ENCODE peak calls at places on chromosomes 1 and 21, in six cellular contexts. L, S, G, W, A and Y are unnamed samples.

GRCh38 chr1:115320368-115320767 is 17.7 kb downstream of the NGF start:
- DNase-seq in L (no peak), S (no peak), G (no peak), W (peak; percentile 59), A (no peak), Y (no peak)

GRCh38 chr1:200708769-200709168 is 29.9 kb upstream of the CAMSAP2 start:
- DNase-seq in L (no peak), S (peak; percentile 60), G (no peak), W (peak; percentile 77), A (no peak), Y (peak; percentile 53)

GRCh38 chr1:183600136-183600535 is 9.9 kb upstream of the NCF2 start:
- DNase-seq in L (no peak), S (peak; percentile 92), G (peak; percentile 61), W (no peak), A (no peak), Y (no peak)

GRCh38 chr21:16532841-16533240 is 803.1 kb downstream of the USP25 start:
- DNase-seq in L (no peak), S (peak; percentile 43), G (no peak), W (no peak), A (no peak), Y (no peak)

GRCh38 chr1:182389619-182390047 is 2.0 kb downstream of the GLUL start:
- DNase-seq in L (no peak), S (no peak), G (peak; percentile 16), W (no peak), A (no peak), Y (no peak)

GRCh38 chr1:31159323-31159722 is 80.4 kb downstream of the NKAIN1 start:
- DNase-seq in L (no peak), S (no peak), G (no peak), W (no peak), A (no peak), Y (no peak)

GRCh38 chr1:112298558-112298957 is 97.5 kb upstream of the CTTNBP2NL start:
- DNase-seq in L (peak; percentile 26), S (peak; percentile 42), G (peak; percentile 48), W (peak; percentile 42), A (peak; percentile 47), Y (peak; percentile 82)

GRCh38 chr1:27569506-27570382 is 34.2 kb downstream of the AHDC1 start:
- DNase-seq in L (peak; percentile 72), S (no peak), G (no peak), W (no peak), A (no peak), Y (peak; percentile 44)

GRCh38 chr1:210626341-210626740 is 297.6 kb downstream of the HHAT start:
- DNase-seq in L (no peak), S (no peak), G (no peak), W (no peak), A (no peak), Y (no peak)

GRCh38 chr1:243264718-243265117 is 8.9 kb downstream of the SDCCAG8 start:
- DNase-seq in L (no peak), S (peak; percentile 91), G (peak; percentile 95), W (no peak), A (no peak), Y (peak; percentile 54)

GRCh38 chr21:35643176-35643575 is 417.1 kb downstream of the SETD4 start:
- DNase-seq in L (no peak), S (peak; percentile 39), G (no peak), W (no peak), A (no peak), Y (peak; percentile 37)

GRCh38 chr1:156122519-156123355 is 8.2 kb downstream of the LMNA start:
- DNase-seq in L (no peak), S (peak; percentile 92), G (peak; percentile 94), W (peak; percentile 76), A (no peak), Y (peak; percentile 56)

GRCh38 chr21:25733859-25734653 is 648 bp downstream of the ATP5PF start:
- DNase-seq in L (no peak), S (peak; percentile 35), G (peak; percentile 61), W (no peak), A (no peak), Y (peak; percentile 10)

GRCh38 chr1:168419746-168420145 is 124.1 kb downstream of the XCL2 start:
- DNase-seq in L (no peak), S (no peak), G (no peak), W (no peak), A (no peak), Y (peak; percentile 58)

GRCh38 chr1:221634606-221635005 is 107.3 kb downstream of the DUSP10 start:
- DNase-seq in L (no peak), S (peak; percentile 33), G (peak; percentile 65), W (no peak), A (no peak), Y (no peak)

GRCh38 chr1:178038372-178038771 is 55.5 kb upstream of the RASAL2 start:
- DNase-seq in L (no peak), S (no peak), G (no peak), W (no peak), A (no peak), Y (no peak)

GRCh38 chr1:228272331-228272791 is 64.5 kb downstream of the OBSCN start:
- DNase-seq in L (no peak), S (no peak), G (no peak), W (no peak), A (no peak), Y (no peak)

DNA sequence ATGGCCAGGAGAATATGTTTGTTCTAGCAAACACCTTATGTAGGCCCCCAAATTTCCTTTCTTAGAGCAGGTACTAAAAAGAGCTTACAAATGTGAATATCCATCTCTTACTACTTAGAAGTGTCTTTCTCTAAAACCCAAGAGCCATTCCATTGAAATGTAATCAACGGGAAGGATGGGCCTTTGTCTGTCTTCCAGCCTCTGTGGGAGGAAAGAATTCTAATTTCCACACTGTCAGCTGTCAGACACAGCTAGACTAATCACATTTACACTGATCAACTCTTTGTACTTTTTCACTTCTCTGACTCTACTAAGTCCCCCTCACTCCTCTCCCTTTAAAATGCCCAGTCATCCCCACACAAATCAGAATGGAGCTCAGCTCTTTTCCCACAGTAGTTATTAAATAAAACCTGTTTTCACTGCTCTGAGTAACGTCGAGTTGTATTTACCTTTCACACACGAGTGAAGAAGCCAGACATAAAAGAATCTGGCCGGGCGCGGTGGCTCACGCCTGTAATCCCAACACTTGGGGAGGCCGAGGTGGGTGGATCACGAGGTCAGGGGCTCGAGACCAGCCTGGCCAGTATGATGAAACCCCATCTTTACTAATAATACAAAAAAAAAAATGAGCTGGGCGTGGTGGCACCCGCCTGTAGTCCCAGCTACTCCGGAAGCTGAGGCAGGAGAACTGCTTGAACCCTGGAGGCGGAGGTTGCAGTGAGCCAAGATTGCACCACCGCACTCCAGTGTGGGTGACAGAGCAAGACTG is 13.4 kb downstream of the ZBTB8OS start:
- DNase-seq in L (peak; percentile 27), S (no peak), G (no peak), W (peak; percentile 69), A (no peak), Y (peak; percentile 10)
- H2BK120ac ChIP-seq in L (no peak overlapping the region), S (no peak overlapping the region), G (peak overlapping the region; percentile 8), W (peak overlapping the region; percentile 62), A (no peak overlapping the region), Y (no peak overlapping the region)

GRCh38 chr1:9128520-9129371 is at the start of gene GPR157:
- DNase-seq in L (peak; percentile 83), S (peak; percentile 61), G (peak; percentile 74), W (peak; percentile 75), A (peak; percentile 33), Y (peak; percentile 73)

GRCh38 chr1:9129391-9130041 is 614 bp upstream of the GPR157 start:
- DNase-seq in L (peak; percentile 86), S (no peak), G (peak; percentile 66), W (peak; percentile 83), A (peak; percentile 75), Y (peak; percentile 92)

GRCh38 chr1:9128161-9128519 is 762 bp downstream of the GPR157 start:
- DNase-seq in L (no peak), S (no peak), G (peak; percentile 29), W (no peak), A (no peak), Y (no peak)

GRCh38 chr1:9126511-9126910 is 2.4 kb downstream of the GPR157 start:
- DNase-seq in L (no peak), S (no peak), G (no peak), W (peak; percentile 26), A (no peak), Y (no peak)

DNA sequence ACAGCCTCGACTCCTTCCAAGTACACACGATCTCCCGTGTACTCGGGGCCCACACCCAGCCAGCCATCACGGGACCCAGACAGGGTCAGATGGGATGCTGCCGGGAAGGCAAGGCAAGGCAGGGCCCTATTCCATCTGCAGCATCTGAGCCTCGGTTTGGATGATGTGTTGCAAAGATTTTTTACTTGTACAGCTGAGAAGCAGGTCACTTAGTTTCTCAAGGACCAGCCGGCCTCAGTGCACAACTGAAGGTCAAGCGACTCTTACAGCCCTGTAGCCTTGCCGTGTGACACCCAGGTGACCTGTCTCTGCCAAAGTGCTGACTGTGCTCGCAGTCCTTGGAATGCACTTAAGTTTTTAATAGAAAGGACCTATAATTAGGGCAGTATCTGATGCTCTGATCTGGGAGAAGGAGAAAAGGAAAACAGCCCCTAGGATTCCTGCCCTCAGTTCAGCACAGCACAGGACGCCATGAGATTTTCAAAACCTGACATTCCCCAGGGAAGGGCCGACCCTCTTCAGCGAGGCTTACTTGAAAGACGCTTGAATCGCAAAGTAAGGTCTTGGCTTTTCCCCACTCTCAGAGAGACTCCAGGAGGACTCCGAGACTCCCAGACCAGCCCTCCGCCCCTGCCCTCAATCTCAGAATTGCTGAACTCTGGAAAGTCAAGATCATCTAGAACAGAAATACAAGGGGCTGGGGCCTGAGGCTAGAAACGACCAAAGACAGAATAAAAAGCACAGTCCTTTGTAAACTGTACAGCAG is 1.3 kb downstream of the GPR157 start:
- DNase-seq in L (no peak), S (no peak), G (no peak), W (peak; percentile 23), A (no peak), Y (no peak)
- H3K4me3 ChIP-seq in L (no peak overlapping the region), S (peak overlapping the region; percentile 85), G (peak overlapping the region; percentile 83), W (no peak overlapping the region), A (no peak overlapping the region), Y (no peak overlapping the region)

DNA sequence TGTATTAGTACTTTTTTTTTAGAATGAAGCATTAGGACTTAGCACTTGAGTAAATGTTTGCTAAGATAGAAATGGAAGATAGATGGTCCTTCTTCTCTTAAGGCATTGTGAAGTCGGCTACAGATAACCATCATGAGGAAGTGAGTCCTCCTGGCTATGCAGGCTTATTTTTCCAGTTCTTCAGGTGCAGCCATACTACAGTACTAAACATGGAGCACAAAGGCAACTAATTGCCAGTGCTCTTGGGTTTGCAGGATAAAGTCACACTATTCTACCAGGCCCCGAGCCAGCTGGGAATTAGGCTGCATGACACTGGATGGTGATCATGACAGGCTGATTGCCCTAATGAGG is 197.3 kb upstream of the SGIP1 start:
- DNase-seq in L (no peak), S (no peak), G (no peak), W (no peak), A (no peak), Y (no peak)
- H2BK5ac ChIP-seq in L (no peak overlapping the region), S (no peak overlapping the region), G (no peak overlapping the region), W (no peak overlapping the region), A (no peak overlapping the region), Y (no peak overlapping the region)

GRCh38 chr1:169528214-169529067 is 42.7 kb upstream of the SLC19A2 start:
- DNase-seq in L (no peak), S (no peak), G (no peak), W (no peak), A (no peak), Y (peak; percentile 29)

GRCh38 chr1:169527461-169528213 is 41.9 kb upstream of the SLC19A2 start:
- DNase-seq in L (no peak), S (peak; percentile 12), G (peak; percentile 36), W (no peak), A (no peak), Y (peak; percentile 18)

GRCh38 chr1:169526120-169526832 is 40.5 kb upstream of the SLC19A2 start:
- DNase-seq in L (no peak), S (no peak), G (no peak), W (no peak), A (no peak), Y (no peak)

GRCh38 chr1:169526998-169527397 is 41.3 kb upstream of the SLC19A2 start:
- DNase-seq in L (no peak), S (no peak), G (no peak), W (no peak), A (no peak), Y (no peak)

GRCh38 chr1:169529068-169529642 is 43.4 kb upstream of the SLC19A2 start:
- DNase-seq in L (peak; percentile 12), S (no peak), G (no peak), W (peak; percentile 93), A (peak; percentile 23), Y (peak; percentile 99)
- H2BK120ac ChIP-seq in L (no peak overlapping the region), S (no peak overlapping the region), G (no peak overlapping the region), W (peak overlapping the region; percentile 81), A (no peak overlapping the region), Y (no peak overlapping the region)